ENCODE peak calls at places on chromosomes 12 and 14, in ten cellular contexts. A is progenitor cell of endocrine pancreas; F is A549; M is CD8-positive, alpha-beta T cell; O is WERI-Rb-1; D is bronchial epithelial cell; S is spleen; J is activated B cell treated with CpG ODN at 0.5 μM for 24 hours; Y is AG04450; I is mammary epithelial cell. K is an unnamed sample.

GRCh38 chr12:132143328-132144071 is 619 bp downstream of the DDX51 start:
- DNase-seq in A (no peak), J (no peak), M (peak), F (no peak), I (no peak), D (no peak), Y (no peak), S (peak), O (no peak), K (no peak)

GRCh38 chr12:25723286-25723685 is 170.2 kb upstream of the LMNTD1 start:
- DNase-seq in J (no peak), Y (no peak), S (no peak), D (no peak), M (no peak), A (no peak), I (no peak), F (no peak), O (no peak), K (no peak)

GRCh38 chr12:32541754-32542374 is 137.2 kb upstream of the DNM1L start:
- DNase-seq in M (no peak), A (no peak), I (peak), O (no peak), J (no peak), Y (no peak), F (no peak), S (no peak), D (no peak), K (no peak)

GRCh38 chr12:123288751-123289346 is 17.2 kb upstream of the CDK2AP1 start:
- DNase-seq in Y (no peak), M (no peak), A (no peak), D (no peak), J (no peak), O (no peak), S (no peak), I (no peak), F (no peak), K (no peak)

GRCh38 chr12:129530517-129530916 is 373.3 kb downstream of the TMEM132D start:
- DNase-seq in J (no peak), O (no peak), F (no peak), M (no peak), Y (no peak), A (no peak), I (no peak), S (no peak), D (no peak), K (no peak)

GRCh38 chr14:91892918-91893527 is 25.7 kb upstream of the TC2N start:
- DNase-seq in A (no peak), D (no peak), J (no peak), S (no peak), F (no peak), I (no peak), O (peak), M (no peak), Y (no peak), K (no peak)

GRCh38 chr12:127230843-127231260 is 1036.1 kb upstream of the TMEM132C start:
- DNase-seq in Y (peak), F (peak), M (no peak), O (no peak), J (no peak), D (peak), S (no peak), I (peak), A (no peak), K (no peak)

GRCh38 chr14:105292810-105293711 is 7.7 kb downstream of the BRF1 start:
- DNase-seq in A (no peak), F (no peak), D (no peak), Y (no peak), O (no peak), S (no peak), J (no peak), M (no peak), I (no peak), K (no peak)

GRCh38 chr12:73445658-73446324 is 1091.8 kb upstream of the ATXN7L3B start:
- DNase-seq in A (no peak), I (no peak), S (no peak), O (no peak), J (no peak), F (no peak), M (no peak), D (no peak), Y (no peak), K (no peak)

GRCh38 chr12:9372202-9372601 is 164.0 kb upstream of the PZP start:
- DNase-seq in Y (no peak), F (peak), I (peak), O (no peak), M (no peak), S (no peak), A (no peak), D (peak), J (no peak), K (no peak)

GRCh38 chr12:116820077-116820656 is 61.1 kb downstream of the HRK start:
- DNase-seq in Y (no peak), A (no peak), S (peak), I (no peak), M (no peak), J (no peak), O (no peak), D (no peak), F (no peak), K (no peak)

GRCh38 chr12:128133321-128134050 is 133.5 kb upstream of the TMEM132C start:
- DNase-seq in J (no peak), D (no peak), A (no peak), F (no peak), M (no peak), S (no peak), I (no peak), Y (no peak), O (no peak), K (no peak)

GRCh38 chr12:62631531-62632520 is 165.2 kb downstream of the MON2 start:
- DNase-seq in O (peak), A (peak), I (peak), Y (peak), D (peak), M (peak), F (peak), J (peak), S (peak), K (no peak)

GRCh38 chr14:64733321-64733720 is 29.1 kb downstream of the PLEKHG3 start:
- DNase-seq in O (no peak), A (no peak), Y (no peak), D (no peak), I (no peak), J (no peak), F (no peak), S (peak), M (no peak), K (no peak)

GRCh38 chr14:52598568-52598967 is 45.9 kb downstream of the GPR137C start:
- DNase-seq in I (no peak), A (no peak), S (no peak), F (no peak), Y (no peak), D (no peak), J (no peak), O (no peak), M (no peak), K (no peak)

GRCh38 chr12:9868271-9868815 is 811 bp downstream of the CLEC2B start:
- DNase-seq in S (no peak), D (no peak), F (no peak), O (no peak), M (no peak), I (no peak), J (no peak), A (no peak), Y (no peak), K (no peak)

DNA sequence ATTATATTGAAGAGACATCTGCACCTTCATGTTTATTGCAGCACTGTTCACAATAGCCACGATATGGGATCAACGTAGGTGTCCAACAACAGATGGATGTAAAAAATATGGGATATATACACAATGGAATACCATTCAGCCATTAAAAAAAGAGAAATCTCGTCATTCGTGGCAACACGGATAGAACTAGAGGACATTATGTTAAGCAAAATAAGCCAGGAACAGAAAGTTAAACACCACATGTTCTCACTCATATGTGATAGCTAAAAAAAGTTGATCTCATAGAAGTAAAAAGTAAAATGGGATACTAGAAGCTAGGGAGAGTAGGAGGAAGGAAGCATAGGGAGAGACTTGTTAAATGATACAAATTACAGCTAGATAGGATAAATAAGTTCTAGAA is 82.9 kb upstream of the CLMN start:
- DNase-seq in M (no peak), D (no peak), S (no peak), F (no peak), J (no peak), I (no peak), Y (no peak), A (no peak), O (no peak), K (no peak)
- TF ChIP-seq CTCF in M (no peak), D (no peak), S (no peak), F (no peak), J (no peak), I (no peak), Y (no peak), A (no peak), O (no peak), K (no peak)

GRCh38 chr12:30905483-30906009 is 21.0 kb upstream of the TSPAN11 start:
- DNase-seq in F (no peak), Y (no peak), J (no peak), I (no peak), D (no peak), M (no peak), O (no peak), S (no peak), A (no peak), K (no peak)
- TF ChIP-seq CTCF in F (no peak), Y (no peak), J (no peak), I (no peak), D (no peak), M (no peak), O (no peak), S (no peak), A (no peak), K (no peak)

DNA sequence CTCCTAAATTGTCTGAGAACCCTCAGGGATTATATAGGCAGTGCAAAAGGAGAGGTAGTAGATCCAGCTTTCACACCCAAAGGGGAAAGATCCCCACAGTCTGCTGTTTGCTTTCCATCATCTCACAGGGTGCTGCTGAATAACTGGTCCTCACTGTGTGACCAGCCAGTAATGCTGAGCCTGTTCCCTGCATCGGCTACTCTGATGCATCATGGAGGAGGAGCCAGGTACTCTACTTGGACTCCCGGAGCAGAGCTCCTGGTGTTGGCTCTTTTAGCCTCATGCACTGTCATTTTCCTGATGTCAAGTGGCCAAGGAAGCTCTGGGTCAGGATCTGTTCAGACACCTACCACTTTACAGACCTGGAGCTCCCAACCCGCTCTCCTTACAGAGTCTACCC is 127.4 kb upstream of the ATF1 start:
- DNase-seq in O (no peak), A (no peak), D (no peak), F (no peak), S (no peak), Y (no peak), I (peak), M (no peak), J (no peak), K (no peak)
- TF ChIP-seq CTCF in O (no peak), A (no peak), D (no peak), F (no peak), S (no peak), Y (no peak), I (no peak), M (no peak), J (no peak), K (no peak)

DNA sequence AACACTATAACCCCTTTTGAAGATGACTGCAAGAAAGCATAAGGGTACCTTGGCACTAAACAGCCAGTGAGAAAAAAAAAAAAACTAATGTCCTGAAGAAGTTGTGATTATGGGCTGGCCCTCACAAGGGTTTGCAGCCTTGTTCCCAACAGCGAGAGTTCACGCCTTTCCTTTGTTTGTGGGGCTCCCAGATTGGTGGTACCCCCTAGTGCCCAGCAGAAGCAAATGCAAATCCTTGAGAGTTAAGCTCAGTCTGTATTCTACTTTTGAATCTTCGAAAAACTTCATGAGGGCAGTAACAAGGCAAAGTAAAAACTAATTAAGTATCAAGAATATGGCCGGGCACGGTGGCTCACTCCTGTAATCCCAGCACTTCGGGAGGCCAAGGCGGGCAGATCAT is 238.9 kb upstream of the LMO3 start:
- DNase-seq in I (no peak), D (no peak), S (no peak), O (no peak), J (no peak), M (no peak), F (peak), Y (no peak), A (no peak), K (no peak)
- TF ChIP-seq CTCF in I (no peak), D (no peak), S (no peak), O (peak), J (no peak), M (no peak), F (no peak), Y (no peak), A (no peak), K (no peak)

DNA sequence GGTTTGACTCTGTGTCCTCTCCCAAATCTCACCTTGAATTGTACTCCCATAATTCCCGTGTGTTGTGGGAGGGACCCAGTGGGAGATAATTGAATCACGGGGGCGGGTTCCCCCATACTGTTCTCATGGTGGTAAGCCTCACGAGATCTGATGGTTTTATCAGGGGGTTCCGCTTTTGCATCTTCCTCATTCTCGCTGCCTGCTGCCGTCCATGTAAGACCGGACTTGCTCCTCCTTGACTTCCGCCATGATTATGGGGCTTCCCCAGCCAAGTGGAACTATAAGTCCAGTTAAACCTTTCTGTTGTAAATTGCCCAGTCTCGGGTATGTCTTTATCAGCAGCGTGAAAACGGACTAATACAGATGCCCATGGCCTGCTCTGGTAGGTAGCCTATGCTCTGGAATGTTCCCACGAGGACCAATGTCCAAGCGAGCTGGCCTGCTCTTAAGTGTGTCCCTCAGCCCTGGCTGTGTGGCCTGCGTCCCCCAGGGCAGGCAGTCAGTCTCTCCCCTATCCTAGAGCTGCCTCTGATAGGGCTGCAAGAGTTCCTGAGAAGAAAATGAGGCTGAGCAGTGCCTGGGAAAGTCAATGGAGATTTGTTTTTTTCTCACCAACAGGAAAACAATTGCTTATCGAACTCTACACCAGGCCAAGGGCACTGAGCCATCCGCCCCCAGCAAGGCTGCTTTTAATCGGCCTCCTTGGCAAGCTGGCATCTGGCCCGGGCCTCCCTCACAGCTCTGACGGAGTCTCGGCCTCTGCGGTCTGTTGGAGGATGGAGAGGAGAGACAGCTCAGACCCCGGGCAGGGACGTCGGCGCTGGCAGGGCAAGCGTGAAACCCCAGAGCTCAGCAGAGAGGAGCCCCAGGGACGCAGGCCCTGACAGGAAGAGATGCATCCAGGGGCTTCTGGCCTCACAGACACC is 17.8 kb downstream of the CAMKK2 start:
- DNase-seq in Y (peak), S (peak), A (no peak), I (no peak), M (no peak), O (no peak), J (no peak), F (no peak), D (no peak), K (no peak)
- TF ChIP-seq CTCF in Y (no peak), S (no peak), A (no peak), I (no peak), M (no peak), O (no peak), J (no peak), F (no peak), D (no peak), K (no peak)

K was measured in osteocyte.